ENCODE peak calls at places on chromosomes 7 and 10, in seven cellular contexts. R, I, Y, D, S, E and M are unnamed samples. For H3K9me3, the result is how much of the 10 kb centered on the place peaks cover.

GRCh38 chr10:132538031-132538789 is 623 bp downstream of the INPP5A start:
- DNase-seq in S (no peak), I (no peak), E (no peak), R (peak), Y (peak), D (no peak), M (no peak)

GRCh38 chr7:129553861-129554530 is 51.7 kb downstream of the SMKR1 start:
- DNase-seq in D (no peak), R (no peak), Y (no peak), E (no peak), S (peak), I (no peak), M (peak)

GRCh38 chr7:29397398-29397797 is 166.2 kb upstream of the PRR15 start:
- DNase-seq in Y (no peak), S (no peak), D (no peak), I (no peak), R (no peak), E (no peak), M (no peak)

GRCh38 chr7:26151096-26151495 is 902 bp upstream of the NFE2L3 start:
- DNase-seq in D (no peak), I (no peak), Y (no peak), S (no peak), E (no peak), R (no peak), M (no peak)

GRCh38 chr10:58089739-58090138 is 178.0 kb downstream of the IPMK start:
- DNase-seq in I (no peak), E (no peak), Y (no peak), D (no peak), S (no peak), R (no peak), M (no peak)

GRCh38 chr7:149762610-149763009 is 10.8 kb downstream of the ZNF467 start:
- DNase-seq in D (no peak), I (no peak), E (no peak), S (no peak), Y (no peak), R (no peak), M (no peak)

GRCh38 chr7:50303082-50303893 is 1.2 kb upstream of the IKZF1 start:
- DNase-seq in I (no peak), E (no peak), S (no peak), R (no peak), Y (no peak), D (no peak), M (no peak)

GRCh38 chr7:93040355-93040754 is 77.4 kb downstream of the SAMD9 start:
- DNase-seq in E (no peak), S (no peak), R (peak), I (no peak), D (no peak), Y (no peak), M (no peak)

GRCh38 chr7:143188994-143189393 is 5.8 kb downstream of the TAS2R39 start:
- DNase-seq in I (no peak), Y (no peak), E (no peak), R (no peak), D (no peak), S (no peak), M (no peak)

GRCh38 chr10:73756183-73756582 is 12.0 kb downstream of the SEC24C start:
- DNase-seq in Y (no peak), R (no peak), I (no peak), S (no peak), E (no peak), D (no peak), M (no peak)

GRCh38 chr10:75358835-75359421 is 42.6 kb downstream of the ZNF503 start:
- DNase-seq in R (no peak), E (peak), S (peak), I (peak), Y (no peak), D (no peak), M (no peak)

GRCh38 chr10:52883996-52884871 is 111.7 kb upstream of the MBL2 start:
- DNase-seq in Y (no peak), S (peak), E (peak), D (no peak), R (no peak), I (peak), M (peak)

GRCh38 chr7:100602889-100603696 is 930 bp downstream of the PCOLCE start:
- DNase-seq in S (peak), R (peak), D (no peak), Y (peak), E (no peak), I (no peak), M (peak)

GRCh38 chr10:74114041-74114448 is 36.6 kb downstream of the AP3M1 start:
- DNase-seq in S (no peak), D (no peak), E (no peak), Y (no peak), R (no peak), I (no peak), M (no peak)

GRCh38 chr10:118041316-118041715 is 5.4 kb downstream of the RAB11FIP2 start:
- DNase-seq in E (no peak), S (peak), Y (no peak), R (no peak), I (no peak), D (no peak), M (no peak)

GRCh38 chr7:139328375-139328774 is 12.8 kb upstream of the FMC1 start:
- DNase-seq in S (peak), Y (no peak), I (peak), D (no peak), R (no peak), E (no peak), M (no peak)

GRCh38 chr7:24587853-24588252 is 14.6 kb downstream of the PALS2 start:
- DNase-seq in E (peak), Y (no peak), S (no peak), R (no peak), I (no peak), D (no peak), M (peak)

GRCh38 chr7:11557627-11558026 is 274.4 kb downstream of the THSD7A start:
- DNase-seq in S (no peak), R (no peak), E (peak), Y (no peak), D (no peak), I (no peak), M (peak)

GRCh38 chr10:103231047-103231551 is 14.6 kb upstream of the RPEL1 start:
- DNase-seq in E (peak), I (peak), R (no peak), Y (no peak), D (no peak), S (peak), M (peak)

GRCh38 chr10:32983333-32983909 is 25.4 kb upstream of the ITGB1 start:
- DNase-seq in D (no peak), I (peak), Y (no peak), S (peak), E (no peak), R (no peak), M (no peak)

GRCh38 chr7:31517513-31517912 is 3.6 kb downstream of the ITPRID1 start:
- DNase-seq in I (no peak), D (no peak), S (no peak), R (no peak), E (no peak), Y (no peak), M (no peak)

GRCh38 chr10:100364735-100365391 is 17.8 kb downstream of the SCD start:
- DNase-seq in D (no peak), S (peak), R (peak), I (no peak), E (no peak), Y (peak), M (peak)

GRCh38 chr10:88066319-88066718 is 202.9 kb downstream of the PTEN start:
- DNase-seq in D (no peak), S (no peak), Y (no peak), I (no peak), R (no peak), E (no peak), M (no peak)

GRCh38 chr10:120426306-120426705 is 30.7 kb upstream of the PLPP4 start:
- DNase-seq in S (no peak), D (no peak), E (no peak), R (no peak), Y (no peak), I (no peak), M (no peak)

GRCh38 chr10:72086466-72087391 is 1.6 kb downstream of the SPOCK2 start:
- DNase-seq in D (no peak), Y (no peak), R (peak), S (peak), E (no peak), I (no peak), M (no peak)

GRCh38 chr7:155882596-155882995 is 70.3 kb upstream of the SHH start:
- DNase-seq in R (no peak), Y (no peak), D (no peak), E (no peak), S (peak), I (peak), M (no peak)

GRCh38 chr7:7548407-7548806 is 12.7 kb upstream of the COL28A1 start:
- DNase-seq in Y (no peak), E (no peak), S (no peak), R (no peak), I (no peak), D (no peak), M (no peak)

GRCh38 chr7:105268056-105268455 is 120.7 kb downstream of the SRPK2 start:
- DNase-seq in D (no peak), S (peak), E (no peak), I (peak), R (no peak), Y (no peak), M (no peak)

GRCh38 chr7:1698951-1699350 is 28.9 kb downstream of the ELFN1 start:
- DNase-seq in S (no peak), R (no peak), I (no peak), D (no peak), E (no peak), Y (no peak), M (no peak)

GRCh38 chr10:14707441-14707840 is 67.3 kb downstream of the FAM107B start:
- DNase-seq in S (no peak), I (no peak), E (no peak), D (no peak), R (no peak), Y (no peak), M (no peak)

GRCh38 chr7:158175779-158176178 is 411.8 kb downstream of the PTPRN2 start:
- DNase-seq in E (no peak), R (no peak), Y (no peak), D (no peak), S (no peak), I (no peak), M (no peak)
- H3K9me3 ChIP-seq in E (under half), R (under half), Y (under half), D (under half), S (under half), I (half or more), M (under half)

GRCh38 chr10:110058215-110058614 is 50.4 kb downstream of the ADD3 start:
- DNase-seq in S (no peak), D (no peak), Y (no peak), E (no peak), I (no peak), R (no peak), M (no peak)
- H3K4me3 ChIP-seq in S (no peak), D (no peak), Y (no peak), E (no peak), I (no peak), R (peak), M (no peak)

DNA sequence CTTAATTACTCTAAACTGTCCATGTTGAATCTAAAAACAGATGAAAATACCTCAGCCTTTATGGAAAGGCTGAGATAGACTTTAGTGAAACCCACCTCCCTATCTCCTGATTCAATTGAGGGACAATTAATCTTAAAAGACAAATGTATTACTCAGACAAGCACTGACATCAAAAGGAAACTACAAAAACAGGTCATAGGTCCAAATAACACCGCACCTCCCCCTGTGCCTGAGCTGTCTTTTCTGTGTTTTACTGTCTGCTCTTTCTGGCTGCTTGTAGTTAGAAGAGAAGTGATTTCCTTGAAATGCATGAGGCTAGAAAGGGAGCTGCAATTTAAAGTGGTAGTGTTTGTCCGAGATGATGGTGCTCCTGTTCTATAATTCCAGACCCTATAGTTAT is 16.1 kb downstream of the AKR1C8 start:
- DNase-seq in R (no peak), D (no peak), E (no peak), Y (no peak), I (no peak), S (no peak), M (no peak)
- H3K9me3 ChIP-seq in R (half or more), D (under half), E (under half), Y (under half), I (under half), S (under half), M (under half)

GRCh38 chr10:124713679-124714298 is 30.4 kb downstream of the FAM53B start:
- DNase-seq in I (no peak), Y (no peak), R (no peak), S (no peak), E (no peak), D (no peak), M (no peak)
- H3K4me3 ChIP-seq in I (no peak), Y (no peak), R (no peak), S (no peak), E (no peak), D (no peak), M (no peak)

GRCh38 chr10:37801557-37801956 is 55.9 kb downstream of the ZNF248 start:
- DNase-seq in D (no peak), R (no peak), Y (no peak), S (no peak), E (no peak), I (no peak), M (no peak)
- H3K9me3 ChIP-seq in D (under half), R (under half), Y (under half), S (under half), E (under half), I (under half), M (under half)

GRCh38 chr7:84913731-84914130 is 273.1 kb downstream of the SEMA3D start:
- DNase-seq in Y (no peak), S (peak), R (no peak), I (no peak), E (no peak), D (no peak), M (no peak)
- H3K4me3 ChIP-seq in Y (no peak), S (no peak), R (no peak), I (no peak), E (no peak), D (no peak), M (no peak)

DNA sequence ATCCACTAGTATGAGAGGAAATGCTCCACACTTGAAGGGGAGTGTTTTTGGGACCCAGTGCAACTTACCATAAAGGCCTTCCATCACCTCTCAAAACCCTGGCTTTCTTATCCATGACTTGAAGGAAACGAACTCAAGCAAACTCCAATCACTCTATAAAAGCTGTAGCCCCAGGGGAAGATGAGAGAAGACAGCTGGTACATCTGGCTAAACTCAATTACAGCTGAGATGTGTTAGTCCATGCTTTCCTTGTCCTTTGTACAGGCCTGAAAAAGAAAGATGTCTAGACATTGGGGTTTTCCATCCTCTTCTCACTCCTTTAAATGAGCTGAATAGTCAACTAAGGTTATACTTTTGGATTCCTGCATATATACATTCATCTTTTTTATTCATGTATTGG is 89.5 kb upstream of the ANKRD30A start:
- DNase-seq in S (no peak), Y (no peak), R (no peak), I (no peak), E (no peak), D (no peak), M (no peak)
- H3K9me3 ChIP-seq in S (under half), Y (under half), R (under half), I (under half), E (under half), D (under half), M (under half)

GRCh38 chr10:79442171-79443040 is 3.0 kb downstream of the ZCCHC24 start:
- DNase-seq in D (no peak), S (no peak), R (no peak), E (no peak), I (no peak), Y (no peak), M (no peak)

GRCh38 chr10:79444243-79445119 is 943 bp downstream of the ZCCHC24 start:
- DNase-seq in I (no peak), D (no peak), R (peak), Y (peak), E (peak), S (peak), M (peak)

GRCh38 chr10:79445217-79445707 is at the start of gene ZCCHC24:
- DNase-seq in Y (peak), R (peak), E (peak), D (no peak), S (no peak), I (no peak), M (peak)

GRCh38 chr10:79441433-79441832 is 4.0 kb downstream of the ZCCHC24 start:
- DNase-seq in Y (no peak), S (no peak), R (no peak), D (no peak), E (no peak), I (no peak), M (no peak)

DNA sequence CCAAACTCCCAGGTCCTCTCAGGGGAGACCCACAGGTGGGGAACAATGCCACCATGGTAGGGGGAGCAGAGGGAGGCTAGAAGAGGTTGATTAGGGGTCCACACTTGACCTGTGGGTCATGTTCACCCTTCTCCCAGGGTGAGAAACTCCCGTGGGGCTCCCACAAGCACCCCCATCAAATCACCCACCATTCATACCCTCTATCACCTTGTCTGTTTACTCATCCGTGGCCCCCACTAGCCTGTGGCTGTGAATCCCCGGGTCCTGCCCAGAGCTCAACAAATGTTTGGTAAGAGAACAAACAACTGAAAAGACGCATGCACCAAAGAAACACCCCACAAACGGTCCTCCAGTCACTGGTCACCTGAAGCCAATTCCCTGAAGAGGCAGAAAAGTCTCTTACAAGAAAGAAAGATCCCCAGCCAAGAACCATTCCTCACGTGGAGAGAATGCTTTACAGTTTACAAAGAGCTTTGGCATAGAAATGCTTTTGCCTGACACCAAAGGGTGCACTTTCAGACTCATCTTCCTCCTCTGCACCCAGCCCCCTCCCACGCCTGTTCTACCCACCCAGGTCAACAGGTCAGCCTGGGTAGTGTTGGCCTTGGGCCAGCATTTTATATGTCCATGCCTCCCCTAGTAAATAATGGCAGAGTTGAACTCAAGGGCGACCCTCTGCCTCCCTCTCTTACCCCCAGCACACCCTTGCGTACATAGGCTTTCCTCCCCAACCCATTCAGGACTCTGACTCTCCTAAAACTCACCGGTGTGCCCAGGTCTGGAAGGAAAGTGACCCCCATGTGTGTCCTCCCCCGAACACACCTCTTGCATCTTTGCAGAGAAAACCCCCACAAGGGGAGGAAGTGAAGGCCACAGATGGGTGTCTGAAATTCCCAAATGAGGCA is 1.8 kb downstream of the ZCCHC24 start:
- DNase-seq in I (no peak), D (no peak), S (peak), R (no peak), E (no peak), Y (no peak), M (no peak)
- H3K4me3 ChIP-seq in I (peak), D (peak), S (peak), R (peak), E (no peak), Y (peak), M (peak)